ENCODE peak calls at places on chromosomes 13 and 19, in five cellular contexts. B is MM.1S; R is activated T-helper 2 cell treated with anti-CD3 and anti-CD28 coated beads, Interferon-gamma antibody, Interleukin-2, Interleukin-4, amounts not matched to agents 10 μg/mL and 5 μg/mL and 100 μg/mL, durations not matched to agents 14 hours and 24 hours and 36 hours; I is stomach; H is NCI-H1105 treated with DMSO at 0.1 percent for 48 hours. S is an unnamed sample.

GRCh38 chr19:13008926-13009787 is 13.9 kb downstream of the NFIX start:
- DNase-seq in B (no peak), R (no peak), I (no peak), H (no peak), S (no peak)

GRCh38 chr19:3007975-3008374 is 21.1 kb downstream of the TLE2 start:
- DNase-seq in B (peak; percentile 26), R (no peak), I (no peak), H (no peak), S (no peak)

GRCh38 chr19:20077791-20078463 is at the start of gene ZNF90:
- DNase-seq in B (peak; percentile 22), R (peak; percentile 69), I (peak; percentile 97), H (peak; percentile 97), S (no peak)

GRCh38 chr19:29389495-29389894 is 136.3 kb upstream of the VSTM2B start:
- DNase-seq in B (no peak), R (no peak), I (no peak), H (no peak), S (no peak)

GRCh38 chr13:43170497-43170896 is 147.1 kb downstream of the DNAJC15 start:
- DNase-seq in B (no peak), R (no peak), I (no peak), H (no peak), S (no peak)

GRCh38 chr13:44022196-44022595 is 142.5 kb downstream of the LACC1 start:
- DNase-seq in B (no peak), R (no peak), I (no peak), H (no peak), S (no peak)

GRCh38 chr13:97548138-97548537 is 114.2 kb downstream of the RAP2A start:
- DNase-seq in B (peak; percentile 77), R (no peak), I (no peak), H (no peak), S (no peak)

GRCh38 chr13:109812375-109812774 is 26.0 kb upstream of the IRS2 start:
- DNase-seq in B (no peak), R (no peak), I (no peak), H (no peak), S (no peak)

GRCh38 chr13:33697936-33698335 is 120.0 kb upstream of the RFC3 start:
- DNase-seq in B (no peak), R (no peak), I (no peak), H (no peak), S (no peak)